ENCODE peak calls at places on chromosomes 7 and 10, in ten cellular contexts. H is PC-3; J is AG04450; V is fibroblast of the aortic adventitia; L is AG04449; Y is choroid plexus epithelial cell; K is OCI-LY7; U is CD8-positive, alpha-beta T cell; M is upper lobe of left lung; Q is brain microvascular endothelial cell. W is an unnamed sample.
A peak's percentile ranks its signal among the peaks of the same experiment; 100 is the strongest.

GRCh38 chr7:64946772-64947171 is 43.7 kb downstream of the ZNF273 start:
- DNase-seq in U (no peak), J (no peak), V (no peak), Y (no peak), M (peak; percentile 42), Q (no peak), L (no peak), K (peak; percentile 60), H (peak; percentile 8), W (no peak)

GRCh38 chr7:44767912-44768662 is 19.4 kb downstream of the ZMIZ2 start:
- DNase-seq in U (no peak), Q (no peak), H (no peak), L (no peak), V (peak; percentile 66), J (peak; percentile 68), K (no peak), M (no peak), Y (peak; percentile 87), W (no peak)

GRCh38 chr7:2863461-2864066 is 19.5 kb upstream of the GNA12 start:
- DNase-seq in U (peak; percentile 59), L (peak; percentile 89), H (peak; percentile 94), V (peak; percentile 96), Q (peak; percentile 97), K (peak; percentile 40), M (peak; percentile 85), Y (peak; percentile 98), J (peak; percentile 84), W (peak; percentile 85)

GRCh38 chr10:47246409-47247189 is 53.4 kb upstream of the GDF10 start:
- DNase-seq in J (no peak), L (no peak), Q (no peak), H (no peak), U (no peak), Y (no peak), K (no peak), M (no peak), V (no peak), W (no peak)

GRCh38 chr10:110138197-110138812 is 69.1 kb upstream of the MXI1 start:
- DNase-seq in Q (peak; percentile 16), H (peak; percentile 68), Y (peak; percentile 85), L (no peak), U (no peak), M (no peak), V (peak; percentile 79), K (peak; percentile 80), J (peak; percentile 26), W (peak; percentile 62)

GRCh38 chr7:71753959-71754652 is 622.2 kb downstream of the GALNT17 start:
- DNase-seq in J (no peak), V (no peak), K (no peak), Q (no peak), U (no peak), M (no peak), Y (no peak), H (no peak), L (no peak), W (no peak)

GRCh38 chr10:110971638-110972037 is 52.2 kb downstream of the SHOC2 start:
- DNase-seq in H (no peak), U (no peak), M (no peak), V (no peak), L (no peak), K (no peak), Y (no peak), Q (no peak), J (no peak), W (no peak)

GRCh38 chr7:81627565-81628287 is 142.1 kb downstream of the HGF start:
- DNase-seq in H (peak; percentile 74), Y (peak; percentile 82), L (peak; percentile 31), U (no peak), J (no peak), Q (no peak), K (no peak), M (no peak), V (peak; percentile 65), W (no peak)

GRCh38 chr10:110820321-110820814 is 51.4 kb upstream of the PDCD4 start:
- DNase-seq in V (peak; percentile 59), U (no peak), J (no peak), H (no peak), Q (no peak), L (no peak), Y (no peak), M (no peak), K (no peak), W (no peak)

DNA sequence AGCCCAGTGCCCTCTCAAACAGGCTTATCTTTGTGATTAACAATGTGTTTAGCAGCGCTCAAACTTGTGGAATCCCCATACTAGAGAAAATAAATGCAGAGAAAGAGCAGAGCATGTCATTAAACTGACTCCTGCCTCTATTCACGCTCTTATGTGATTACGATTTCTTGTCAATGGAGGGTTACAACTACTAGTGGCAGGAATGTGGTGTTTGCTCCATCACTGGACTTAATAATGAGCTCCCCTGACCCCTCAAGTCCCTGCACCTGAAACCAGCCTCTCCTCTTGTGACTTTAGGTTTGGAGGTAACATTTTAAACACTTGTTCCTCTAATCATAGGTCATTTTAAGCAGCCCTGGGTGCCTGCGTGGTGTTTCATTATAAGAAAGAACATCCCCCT is 121.9 kb downstream of the PLPP4 start:
- DNase-seq in J (no peak), Y (no peak), K (no peak), L (no peak), H (no peak), Q (no peak), V (no peak), M (no peak), U (no peak), W (no peak)
- TF ChIP-seq CTCF in J (no peak), Y (no peak), K (no peak), L (no peak), H (no peak), Q (no peak), V (no peak), M (no peak), U (no peak), W (no peak)

GRCh38 chr7:102415685-102416225 is 17.6 kb upstream of the ORAI2 start:
- DNase-seq in H (no peak), J (no peak), K (peak; percentile 67), Q (no peak), V (no peak), Y (no peak), M (peak; percentile 45), U (peak; percentile 50), L (no peak), W (no peak)
- H3K4me3 ChIP-seq in H (no peak overlapping the region), J (no peak overlapping the region), K (no peak overlapping the region), Q (no peak overlapping the region), V (no peak overlapping the region), Y (no peak overlapping the region), M (no peak overlapping the region), U (peak overlapping the region; percentile 33), L (no peak overlapping the region), W (no peak overlapping the region)

GRCh38 chr7:100091411-100092181 is 2.8 kb downstream of the COPS6 start:
- DNase-seq in K (peak; percentile 36), Y (no peak), M (no peak), J (no peak), L (no peak), U (no peak), H (no peak), V (no peak), Q (peak; percentile 35), W (no peak)
- TF ChIP-seq CTCF in K (peak; percentile 45), Y (peak; percentile 20), M (no peak), J (peak; percentile 24), L (no peak), U (no peak), H (no peak), V (no peak), Q (peak; percentile 35), W (peak; percentile 18)

GRCh38 chr10:121335386-121335925 is 262.8 kb downstream of the FGFR2 start:
- DNase-seq in L (no peak), U (no peak), K (no peak), Y (no peak), H (no peak), Q (no peak), M (no peak), J (no peak), V (no peak), W (no peak)
- H3K4me3 ChIP-seq in L (no peak overlapping the region), U (no peak overlapping the region), K (no peak overlapping the region), Y (no peak overlapping the region), H (no peak overlapping the region), Q (no peak overlapping the region), M (no peak overlapping the region), J (no peak overlapping the region), V (no peak overlapping the region), W (no peak overlapping the region)

DNA sequence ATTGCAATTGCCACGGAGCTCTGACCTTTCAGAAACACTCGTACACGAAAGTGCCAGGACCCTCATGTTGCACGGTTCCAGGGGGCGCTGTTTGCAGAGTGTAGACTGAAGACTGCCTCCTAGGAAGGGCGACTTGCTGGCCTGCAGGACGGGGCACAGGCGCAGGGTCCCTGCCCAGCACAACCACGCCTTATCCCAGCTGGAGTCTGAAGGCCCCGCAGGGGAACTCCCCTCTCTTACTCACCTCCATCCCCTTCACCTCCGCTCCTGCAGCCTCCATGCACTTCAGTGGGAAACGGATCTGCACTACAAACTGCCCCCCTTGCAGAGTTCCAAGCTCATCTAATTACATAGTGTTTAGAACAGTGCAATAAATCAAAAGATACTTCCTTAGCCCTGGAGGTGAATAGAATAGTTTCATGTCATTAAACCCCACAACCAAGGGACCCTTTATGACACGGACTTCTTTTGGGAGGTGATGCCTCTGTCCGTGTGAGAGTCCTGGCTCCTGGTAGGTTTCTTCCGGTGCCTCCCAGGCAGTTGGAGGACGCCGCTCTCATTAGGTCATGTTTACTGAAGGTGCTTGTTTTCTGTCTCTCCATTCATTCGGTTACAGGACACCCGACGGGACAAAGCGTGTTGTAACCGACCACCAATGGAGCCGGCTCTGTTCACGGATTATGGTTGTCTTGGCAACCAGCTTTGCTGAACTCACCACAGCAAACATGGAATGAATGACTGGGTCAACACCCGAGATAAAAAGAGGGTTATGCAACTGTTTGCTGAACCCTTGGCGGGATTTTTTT is 262.2 kb downstream of the BAMBI start:
- DNase-seq in Y (peak; percentile 96), M (peak; percentile 50), U (no peak), H (no peak), L (no peak), V (peak; percentile 90), J (no peak), K (no peak), Q (peak; percentile 97), W (peak; percentile 63)
- TF ChIP-seq CTCF in Y (peak; percentile 62), M (no peak), U (no peak), H (peak; percentile 29), L (peak; percentile 4), V (peak; percentile 17), J (peak; percentile 37), K (peak; percentile 46), Q (peak; percentile 69), W (peak; percentile 45)

GRCh38 chr10:121994429-121994881 is 5.5 kb downstream of the TACC2 start:
- DNase-seq in Q (no peak), H (peak; percentile 76), J (no peak), Y (peak; percentile 9), V (no peak), K (no peak), M (no peak), L (no peak), U (no peak), W (no peak)
- H3K4me3 ChIP-seq in Q (no peak overlapping the region), H (peak overlapping the region; percentile 34), J (no peak overlapping the region), Y (no peak overlapping the region), V (no peak overlapping the region), K (no peak overlapping the region), M (no peak overlapping the region), L (no peak overlapping the region), U (no peak overlapping the region), W (no peak overlapping the region)

GRCh38 chr10:113475381-113475807 is 77.5 kb upstream of the HABP2 start:
- DNase-seq in V (peak; percentile 77), Q (no peak), J (no peak), M (no peak), Y (peak; percentile 5), U (no peak), K (no peak), L (peak; percentile 63), H (peak; percentile 85), W (peak; percentile 81)
- TF ChIP-seq CTCF in V (peak; percentile 37), Q (no peak), J (no peak), M (no peak), Y (no peak), U (no peak), K (no peak), L (peak; percentile 31), H (peak; percentile 43), W (peak; percentile 56)

GRCh38 chr7:116970148-116970910 is 17.0 kb downstream of the ST7 start:
- DNase-seq in M (no peak), H (peak; percentile 26), K (no peak), Q (no peak), Y (no peak), J (no peak), V (no peak), U (no peak), L (no peak), W (no peak)
- H3K4me3 ChIP-seq in M (no peak overlapping the region), H (no peak overlapping the region), K (no peak overlapping the region), Q (no peak overlapping the region), Y (no peak overlapping the region), J (no peak overlapping the region), V (no peak overlapping the region), U (no peak overlapping the region), L (no peak overlapping the region), W (no peak overlapping the region)

W was measured in astrocyte of the cerebellum.